ENCODE peak calls at places on chromosomes 4 and X, in six cellular contexts. Q, X, C, W, O and R are unnamed samples.

GRCh38 chrX:48508400-48509244 is at the start of gene PORCN:
- DNase-seq in Q (peak; percentile 95), X (peak; percentile 54), C (peak; percentile 58), W (peak; percentile 62), O (peak; percentile 85), R (peak; percentile 68)

GRCh38 chrX:129980043-129980442 is 2.4 kb upstream of the BCORL1 start:
- DNase-seq in Q (peak; percentile 77), X (no peak), C (no peak), W (no peak), O (peak; percentile 60), R (no peak)

GRCh38 chr4:55173580-55173979 is 48.2 kb upstream of the KDR start:
- DNase-seq in Q (no peak), X (peak; percentile 83), C (peak; percentile 38), W (peak; percentile 71), O (no peak), R (peak; percentile 85)

GRCh38 chrX:151711787-151712186 is 4.0 kb upstream of the FATE1 start:
- DNase-seq in Q (no peak), X (no peak), C (no peak), W (no peak), O (no peak), R (no peak)

GRCh38 chrX:130109429-130110378 is 593 bp downstream of the ELF4 start:
- DNase-seq in Q (peak; percentile 82), X (no peak), C (peak; percentile 25), W (peak; percentile 42), O (peak; percentile 39), R (no peak)

GRCh38 chr4:41363384-41363981 is 106.8 kb downstream of the UCHL1 start:
- DNase-seq in Q (no peak), X (peak; percentile 40), C (peak; percentile 75), W (peak; percentile 73), O (no peak), R (peak; percentile 43)

GRCh38 chr4:88759039-88759631 is 61.5 kb upstream of the NAP1L5 start:
- DNase-seq in Q (no peak), X (peak; percentile 81), C (peak; percentile 66), W (peak; percentile 79), O (no peak), R (peak; percentile 76)

GRCh38 chr4:185370291-185370690 is 25.4 kb downstream of the LRP2BP start:
- DNase-seq in Q (no peak), X (no peak), C (no peak), W (no peak), O (no peak), R (no peak)

GRCh38 chr4:52635560-52635959 is 23.5 kb downstream of the USP46 start:
- DNase-seq in Q (no peak), X (no peak), C (no peak), W (no peak), O (no peak), R (no peak)

GRCh38 chr4:46329118-46329976 is 60.6 kb downstream of the GABRA2 start:
- DNase-seq in Q (no peak), X (peak; percentile 82), C (no peak), W (peak; percentile 75), O (peak; percentile 54), R (peak; percentile 30)

GRCh38 chrX:68895339-68896250 is 66.8 kb downstream of the EFNB1 start:
- DNase-seq in Q (no peak), X (peak; percentile 55), C (peak; percentile 2), W (peak; percentile 66), O (no peak), R (peak; percentile 74)
- H3K4me3 ChIP-seq in Q (peak overlapping the region; percentile 11), X (no peak overlapping the region), C (no peak overlapping the region), W (no peak overlapping the region), O (no peak overlapping the region), R (no peak overlapping the region)

DNA sequence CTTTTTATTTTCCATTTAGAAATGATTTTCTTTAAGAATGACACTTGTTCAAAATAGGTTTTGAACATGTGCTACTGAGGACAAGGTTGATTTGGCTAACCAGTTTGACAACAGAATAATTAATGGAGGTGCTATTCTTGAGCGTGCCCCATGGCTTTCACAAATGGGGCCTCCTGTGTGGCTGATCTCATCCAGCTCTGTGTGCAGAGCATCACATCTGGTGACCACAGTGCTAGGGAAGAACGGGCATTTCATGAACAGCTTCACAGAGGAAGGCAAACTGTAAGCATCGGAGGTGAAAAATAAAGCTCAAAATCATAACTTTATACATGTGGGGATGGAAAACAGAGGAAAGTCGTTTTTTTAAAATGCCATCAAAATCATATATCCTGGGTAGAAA is 148.6 kb downstream of the SOWAHB start:
- DNase-seq in Q (no peak), X (no peak), C (no peak), W (no peak), O (no peak), R (no peak)
- H3K4me3 ChIP-seq in Q (no peak overlapping the region), X (no peak overlapping the region), C (no peak overlapping the region), W (no peak overlapping the region), O (no peak overlapping the region), R (no peak overlapping the region)

GRCh38 chr4:176066757-176067156 is 1.1 kb downstream of the WDR17 start:
- DNase-seq in Q (no peak), X (no peak), C (no peak), W (no peak), O (no peak), R (no peak)

GRCh38 chr4:176065365-176066249 is at the start of gene WDR17:
- DNase-seq in Q (peak; percentile 94), X (peak; percentile 57), C (peak; percentile 58), W (peak; percentile 67), O (no peak), R (peak; percentile 74)

GRCh38 chr4:176063718-176064117 is 1.9 kb upstream of the WDR17 start:
- DNase-seq in Q (peak; percentile 56), X (no peak), C (no peak), W (no peak), O (no peak), R (no peak)

DNA sequence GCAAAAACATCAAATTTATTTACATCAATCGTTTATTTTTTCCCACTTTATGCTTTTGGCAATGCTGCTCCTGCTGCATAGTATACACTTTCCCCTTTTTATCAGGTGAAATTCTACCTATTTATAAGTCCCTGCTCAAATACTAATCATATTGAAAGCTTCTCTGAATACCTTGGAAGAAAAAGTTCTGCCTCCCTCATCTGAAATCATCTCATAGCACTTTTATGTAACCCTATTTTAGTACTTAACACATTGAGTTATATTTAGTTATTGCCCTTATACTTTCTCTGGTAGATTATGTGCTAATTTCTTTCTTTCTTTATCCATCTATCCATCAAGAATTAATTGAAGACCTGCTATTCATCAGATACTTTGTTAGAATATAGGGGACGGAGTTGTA is 1.1 kb upstream of the WDR17 start:
- DNase-seq in Q (no peak), X (no peak), C (no peak), W (no peak), O (no peak), R (no peak)
- H3K4me3 ChIP-seq in Q (no peak overlapping the region), X (no peak overlapping the region), C (no peak overlapping the region), W (no peak overlapping the region), O (no peak overlapping the region), R (no peak overlapping the region)

DNA sequence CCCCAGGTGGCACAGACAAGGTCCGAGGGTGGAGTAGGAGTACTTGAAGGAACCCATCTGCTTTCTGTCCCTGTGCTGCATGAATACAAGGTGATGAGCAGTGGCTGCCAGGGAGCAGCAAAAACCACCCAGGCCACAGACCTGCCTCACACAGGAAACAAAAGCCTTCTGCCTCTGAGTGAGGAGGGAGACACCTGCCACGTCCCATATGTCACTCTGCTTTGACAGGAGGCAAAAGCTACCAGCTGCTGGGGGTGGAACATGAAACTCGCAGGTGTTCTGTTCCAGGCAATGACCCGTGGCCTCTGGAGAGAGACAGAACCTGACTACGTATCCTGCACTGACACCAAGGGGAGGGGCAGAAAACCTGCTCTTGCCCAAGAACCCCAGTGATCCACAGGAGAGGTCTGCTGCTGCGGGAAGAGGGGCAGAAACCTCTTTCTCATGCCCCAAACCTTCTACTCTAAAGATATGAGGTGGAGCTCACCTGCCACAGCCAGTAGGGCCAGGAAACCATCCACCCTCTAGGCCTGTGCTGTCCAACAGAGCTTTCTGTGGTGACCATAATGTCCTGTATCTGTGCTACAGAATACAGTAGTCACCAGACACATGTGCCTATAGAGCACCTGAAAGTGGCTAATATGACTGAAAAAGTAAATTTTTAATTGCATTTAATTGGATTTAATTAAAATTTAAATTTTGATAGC is 172.9 kb downstream of the PRDM5 start:
- DNase-seq in Q (no peak), X (no peak), C (no peak), W (no peak), O (no peak), R (no peak)
- H3K4me3 ChIP-seq in Q (no peak overlapping the region), X (no peak overlapping the region), C (no peak overlapping the region), W (no peak overlapping the region), O (no peak overlapping the region), R (no peak overlapping the region)

GRCh38 chr4:108036252-108036651 is 46.6 kb downstream of the HADH start:
- DNase-seq in Q (no peak), X (no peak), C (no peak), W (no peak), O (no peak), R (no peak)
- H3K4me3 ChIP-seq in Q (no peak overlapping the region), X (no peak overlapping the region), C (no peak overlapping the region), W (no peak overlapping the region), O (no peak overlapping the region), R (no peak overlapping the region)

GRCh38 chrX:28589048-28589447 is 1.8 kb downstream of the IL1RAPL1 start:
- DNase-seq in Q (no peak), X (no peak), C (no peak), W (no peak), O (no peak), R (no peak)
- H3K4me3 ChIP-seq in Q (no peak overlapping the region), X (peak overlapping the region; percentile 65), C (no peak overlapping the region), W (peak overlapping the region; percentile 7), O (no peak overlapping the region), R (no peak overlapping the region)

DNA sequence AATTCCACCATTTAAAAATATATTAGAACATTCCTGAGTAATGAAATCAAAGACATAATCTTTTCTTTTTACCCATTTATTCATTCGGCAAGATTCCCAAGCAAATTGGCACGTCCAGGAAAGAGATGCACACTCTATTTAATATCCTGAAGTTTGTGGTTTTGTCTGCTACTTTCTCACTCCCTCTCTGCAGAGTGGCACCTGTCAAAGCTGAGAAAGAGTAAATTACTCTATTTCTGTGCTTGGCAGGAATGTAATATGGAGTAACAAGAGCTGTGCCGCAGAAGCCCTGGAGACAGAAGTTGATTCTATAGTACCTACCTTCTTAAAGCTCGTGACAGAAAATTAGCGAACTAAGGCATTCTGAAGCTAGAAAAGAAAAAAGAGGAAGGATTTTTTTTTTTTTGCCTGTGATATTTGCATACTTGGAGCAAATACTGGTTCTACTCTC is 5.5 kb downstream of the GSTCD start:
- DNase-seq in Q (no peak), X (no peak), C (no peak), W (no peak), O (peak; percentile 51), R (peak; percentile 9)
- H3K4me3 ChIP-seq in Q (peak overlapping the region; percentile 5), X (peak overlapping the region; percentile 21), C (no peak overlapping the region), W (no peak overlapping the region), O (peak overlapping the region; percentile 40), R (no peak overlapping the region)

DNA sequence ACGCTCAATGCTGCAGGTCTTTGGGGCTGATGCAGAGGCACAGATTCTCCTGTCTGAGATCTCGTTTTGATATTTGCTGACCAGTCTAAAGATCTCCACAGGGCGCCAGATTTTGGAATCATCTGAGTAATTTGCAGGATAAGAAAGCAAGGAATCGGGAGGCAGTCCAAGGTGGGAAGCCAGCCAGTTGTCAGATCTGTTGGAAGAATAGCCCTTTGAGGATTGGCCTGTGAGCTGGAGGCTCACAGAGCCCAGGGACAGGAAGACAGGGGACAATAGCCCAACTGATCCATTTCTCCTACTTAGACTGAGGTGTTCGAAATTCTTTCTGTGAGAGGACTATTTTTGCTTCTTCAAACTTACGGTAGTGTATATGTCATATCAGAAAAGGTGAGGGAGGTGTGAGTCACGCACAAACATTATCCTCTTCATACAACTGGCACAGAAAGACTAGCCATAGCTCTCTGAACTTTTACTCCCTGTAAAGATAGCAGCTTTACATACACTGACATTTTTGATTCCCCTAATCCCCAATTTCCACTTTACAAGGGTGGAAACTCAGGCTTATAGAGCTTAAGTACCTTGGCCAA is 8.8 kb downstream of the DIPK2B start:
- DNase-seq in Q (no peak), X (no peak), C (no peak), W (no peak), O (no peak), R (peak; percentile 3)
- H3K4me3 ChIP-seq in Q (no peak overlapping the region), X (no peak overlapping the region), C (no peak overlapping the region), W (no peak overlapping the region), O (no peak overlapping the region), R (no peak overlapping the region)